ENCODE peak calls at places on chromosomes 11 and 22, in seven cellular contexts. R is IMR-90, N is mesendoderm, T is mesenchymal stem cell, P is H9, O is H1, E is trophoblast cell. K is an unnamed sample.

GRCh38 chr11:70707821-70708220 is 309.5 kb downstream of the CTTN start:
- DNase-seq in R (no peak), N (no peak), T (no peak), P (no peak), O (no peak), E (no peak), K (no peak)

GRCh38 chr11:113159967-113160621 is 154.3 kb upstream of the TTC12 start:
- DNase-seq in R (no peak), N (no peak), T (no peak), P (no peak), O (no peak), E (no peak), K (no peak)

GRCh38 chr11:29024386-29024785 is 916.2 kb downstream of the METTL15 start:
- DNase-seq in R (peak), N (no peak), T (no peak), P (no peak), O (no peak), E (no peak), K (no peak)

GRCh38 chr11:72781313-72782080 is 12.3 kb downstream of the STARD10 start:
- DNase-seq in R (no peak), N (peak), T (peak), P (peak), O (peak), E (peak), K (no peak)

GRCh38 chr11:72584293-72584921 is 89.8 kb downstream of the PDE2A start:
- DNase-seq in R (peak), N (peak), T (no peak), P (peak), O (peak), E (peak), K (no peak)

GRCh38 chr11:33668468-33668825 is 32.2 kb downstream of the C11orf91 start:
- DNase-seq in R (no peak), N (no peak), T (no peak), P (no peak), O (no peak), E (no peak), K (no peak)

GRCh38 chr22:25076281-25076680 is 123.4 kb upstream of the CRYBB3 start:
- DNase-seq in R (no peak), N (peak), T (no peak), P (no peak), O (no peak), E (no peak), K (no peak)

GRCh38 chr11:22510741-22511140 is 114.9 kb downstream of the FANCF start:
- DNase-seq in R (peak), N (no peak), T (no peak), P (no peak), O (no peak), E (peak), K (no peak)

GRCh38 chr11:104668797-104669463 is 229.3 kb downstream of the CASP12 start:
- DNase-seq in R (peak), N (peak), T (peak), P (no peak), O (no peak), E (peak), K (no peak)

GRCh38 chr11:111696556-111696955 is 69.6 kb downstream of the PPP2R1B start:
- DNase-seq in R (peak), N (no peak), T (peak), P (no peak), O (no peak), E (no peak), K (no peak)

GRCh38 chr22:46829140-46829891 is 66.9 kb downstream of the TBC1D22A start:
- DNase-seq in R (peak), N (peak), T (peak), P (no peak), O (peak), E (peak), K (no peak)

DNA sequence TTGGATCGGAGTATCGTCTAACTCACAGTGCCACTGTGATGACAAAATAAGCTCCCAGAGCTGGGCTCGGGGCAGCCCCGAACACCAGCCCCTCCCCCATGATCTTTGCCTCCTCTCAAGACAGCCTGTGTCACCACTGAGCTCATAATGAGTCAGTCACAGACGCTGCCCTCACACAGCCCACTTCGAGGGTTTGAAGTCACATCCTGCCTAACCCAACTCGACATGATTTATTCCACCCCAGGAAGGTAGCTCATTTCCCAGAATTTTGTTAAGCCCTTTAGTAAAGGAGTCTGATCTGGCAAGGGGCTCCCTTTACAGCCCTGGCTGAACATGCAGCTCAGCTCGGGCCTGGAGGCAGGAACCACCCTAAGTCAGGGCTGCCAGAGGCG is 22.8 kb downstream of the MYH9 start:
- DNase-seq in R (peak), N (peak), T (peak), P (no peak), O (no peak), E (peak), K (no peak)
- H2AK5ac ChIP-seq in R (peak), N (no peak), T (no peak), P (no peak), O (peak), E (no peak), K (peak)

GRCh38 chr11:86893235-86893634 is 62.0 kb downstream of the FZD4 start:
- DNase-seq in R (no peak), N (no peak), T (no peak), P (no peak), O (no peak), E (no peak), K (no peak)

GRCh38 chr11:86891020-86891419 is 64.2 kb downstream of the FZD4 start:
- DNase-seq in R (no peak), N (no peak), T (no peak), P (no peak), O (no peak), E (no peak), K (no peak)

GRCh38 chr11:86888978-86889341 is 66.2 kb downstream of the FZD4 start:
- DNase-seq in R (no peak), N (no peak), T (no peak), P (no peak), O (no peak), E (no peak), K (no peak)

DNA sequence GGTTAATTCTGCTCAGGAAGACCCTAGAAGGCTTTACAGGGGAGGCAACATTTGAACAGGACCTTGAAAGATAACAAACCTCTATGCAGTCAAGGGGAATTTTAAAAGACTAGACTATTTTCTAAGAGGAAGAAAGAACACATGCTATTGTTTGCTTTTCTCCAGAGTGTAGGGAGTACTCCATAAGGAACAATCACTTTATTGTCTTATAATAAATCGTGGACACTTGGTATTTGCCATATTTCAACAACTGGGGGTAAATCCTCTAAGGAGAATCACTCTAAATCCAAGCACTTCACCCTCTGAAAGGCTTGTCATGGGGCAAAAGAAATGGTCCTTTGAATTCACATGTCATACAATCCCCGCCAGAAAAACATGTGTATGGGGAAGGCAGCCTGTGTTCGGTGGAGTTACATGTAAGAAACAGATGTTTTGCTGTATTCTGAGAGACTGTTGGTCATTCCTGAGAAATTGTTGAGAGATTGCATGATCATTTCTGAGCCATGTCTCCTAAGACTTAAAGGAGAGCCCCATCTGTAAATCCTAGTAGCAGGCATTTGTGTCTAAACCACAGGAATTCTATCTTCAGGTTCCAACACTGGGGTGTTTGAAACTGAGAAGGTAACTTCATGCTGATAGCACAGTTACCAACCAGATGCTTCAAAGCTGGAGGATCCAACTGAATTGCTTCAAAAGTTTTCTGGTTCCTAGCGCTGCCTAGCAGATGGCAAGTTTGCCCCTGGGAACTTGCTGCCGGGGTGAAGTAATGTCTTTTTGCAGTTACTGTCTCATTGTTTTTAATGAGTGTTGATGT is 66.8 kb downstream of the FZD4 start:
- DNase-seq in R (peak), N (no peak), T (peak), P (no peak), O (no peak), E (peak), K (no peak)
- H3K4me2 ChIP-seq in R (peak), N (no peak), T (no peak), P (no peak), O (no peak), E (peak), K (no peak)

DNA sequence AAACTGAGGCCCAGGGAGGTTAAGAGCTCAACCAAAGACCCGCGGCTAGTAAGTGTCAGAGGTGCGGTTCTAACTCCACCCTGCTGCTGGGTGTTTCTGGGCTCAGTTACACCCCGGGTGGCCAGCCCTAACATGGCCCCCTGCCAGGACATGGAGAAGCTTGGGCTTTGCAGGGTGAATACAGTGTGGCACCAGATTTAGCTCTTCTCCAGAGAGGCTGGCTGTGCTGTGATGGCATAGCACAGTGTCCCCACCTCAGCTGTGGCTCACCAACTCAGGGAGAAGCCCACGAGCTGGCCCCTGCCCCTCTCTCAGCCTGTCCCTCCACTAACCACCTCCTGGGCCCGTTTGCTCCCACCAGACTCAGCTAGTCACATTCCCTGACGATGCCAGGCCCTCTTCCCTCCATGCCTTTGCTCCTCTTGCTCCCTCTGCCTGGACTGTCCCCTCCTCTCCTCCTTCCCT is 7.0 kb downstream of the UCP3 start:
- DNase-seq in R (no peak), N (no peak), T (no peak), P (no peak), O (no peak), E (no peak), K (no peak)
- H2AK5ac ChIP-seq in R (no peak), N (no peak), T (no peak), P (no peak), O (no peak), E (no peak), K (no peak)

GRCh38 chr11:76644591-76644990 is 26.0 kb downstream of the LRRC32 start:
- DNase-seq in R (no peak), N (peak), T (no peak), P (no peak), O (no peak), E (peak), K (no peak)
- H3K4me2 ChIP-seq in R (no peak), N (no peak), T (no peak), P (no peak), O (no peak), E (no peak), K (no peak)

DNA sequence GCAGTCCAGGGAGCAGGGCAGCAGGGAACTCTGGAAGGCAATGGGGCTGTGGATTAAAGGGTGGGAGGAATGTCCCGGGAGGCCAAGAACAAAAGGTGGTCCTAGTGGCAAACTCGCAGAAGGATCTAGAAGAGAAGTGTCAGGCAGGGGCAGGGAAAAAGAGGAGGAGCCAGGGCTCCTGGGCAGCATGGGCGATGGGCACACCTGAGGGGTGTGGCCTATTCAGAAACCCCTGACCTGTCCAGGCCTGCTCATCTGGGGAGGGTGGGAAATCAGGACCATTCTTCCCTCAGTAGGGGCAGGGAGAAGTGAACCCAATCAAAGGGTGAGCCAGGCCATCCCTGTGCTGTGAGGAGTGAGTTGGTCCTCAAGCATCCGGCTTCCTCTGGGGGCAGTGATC is 108.6 kb downstream of the TRIM29 start:
- DNase-seq in R (no peak), N (no peak), T (no peak), P (peak), O (peak), E (no peak), K (no peak)
- H2AK5ac ChIP-seq in R (no peak), N (no peak), T (no peak), P (no peak), O (no peak), E (no peak), K (peak)

DNA sequence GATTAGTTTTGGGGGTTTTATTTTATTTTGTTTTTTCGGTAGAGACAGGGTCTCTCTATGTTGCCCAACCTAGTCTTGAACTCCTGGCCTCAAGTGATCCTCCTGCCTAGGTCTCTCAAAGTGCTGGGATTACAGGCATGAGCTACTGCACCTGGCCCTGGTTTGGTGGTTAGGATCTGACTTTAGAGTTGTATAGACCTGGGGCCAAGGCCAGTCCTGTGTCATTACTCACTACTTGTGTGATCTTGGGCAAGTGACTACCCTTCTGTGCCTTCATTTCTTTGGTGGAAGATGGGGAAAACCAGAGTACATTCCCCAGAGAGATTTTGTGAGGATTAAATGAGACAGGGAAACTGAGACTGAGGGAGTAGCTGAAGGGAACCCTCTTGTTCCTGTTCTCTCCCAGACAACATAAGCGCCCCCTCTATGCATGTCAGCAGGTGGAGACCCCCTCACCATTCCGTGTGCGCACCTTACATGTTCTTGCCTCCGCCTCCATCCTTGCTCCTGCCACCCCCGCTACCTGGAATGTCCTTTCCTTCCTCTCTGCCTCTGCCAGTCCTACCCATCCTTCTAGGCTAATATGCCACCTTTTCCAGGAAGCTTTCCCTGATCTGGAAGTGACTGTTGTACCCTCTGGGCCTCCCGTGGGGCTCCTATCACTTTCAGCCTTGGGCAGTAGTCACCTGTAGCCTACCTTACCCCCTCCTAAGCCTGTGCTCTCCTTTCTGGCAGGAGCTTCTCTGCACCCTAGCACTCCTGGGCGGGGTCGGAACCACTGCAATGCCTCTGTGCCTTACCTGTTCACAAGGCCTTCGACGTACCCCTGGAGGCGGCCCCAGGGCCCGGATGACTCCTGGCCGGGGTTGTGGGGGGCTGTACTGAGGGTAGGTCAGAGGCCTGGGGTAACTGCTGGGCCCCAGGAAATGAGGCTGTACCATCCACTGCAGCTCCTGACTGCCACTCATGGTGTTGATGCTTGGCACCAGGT is 3.9 kb downstream of the FOSL1 start:
- DNase-seq in R (no peak), N (no peak), T (no peak), P (no peak), O (no peak), E (no peak), K (no peak)
- H3K4me2 ChIP-seq in R (peak), N (no peak), T (peak), P (no peak), O (no peak), E (no peak), K (no peak)

DNA sequence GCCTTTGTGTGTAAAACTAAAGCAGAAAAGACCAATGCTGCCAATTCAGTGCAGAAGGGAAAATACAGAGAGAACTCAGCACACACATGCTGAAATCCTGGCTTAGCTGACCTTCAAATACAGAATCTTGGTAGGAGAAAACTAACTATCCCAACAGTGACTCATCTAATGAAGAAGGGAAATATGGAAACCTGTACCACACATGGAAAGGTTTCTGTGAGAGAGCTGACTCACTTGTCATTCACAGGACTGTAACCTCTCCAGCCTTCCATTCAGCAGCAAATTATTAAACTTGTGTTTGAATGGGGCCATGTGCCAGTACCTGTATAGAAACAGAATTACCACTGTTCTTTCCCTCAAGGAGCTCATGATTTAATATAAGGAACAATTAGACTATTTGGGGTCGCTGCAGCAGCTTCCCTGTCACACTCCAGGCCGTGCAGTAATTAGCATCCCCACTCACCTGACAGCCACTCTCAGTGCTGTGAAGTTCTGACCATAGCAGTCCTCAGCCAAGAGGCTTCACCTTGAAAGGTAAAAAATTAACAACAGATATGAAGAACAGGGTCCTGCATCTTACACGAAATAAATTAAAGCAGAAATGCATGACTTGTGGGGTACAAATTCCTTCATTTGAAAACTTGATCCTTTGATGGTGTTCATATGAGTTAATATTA is 53.9 kb downstream of the MSANTD4 start:
- DNase-seq in R (peak), N (no peak), T (peak), P (no peak), O (no peak), E (no peak), K (no peak)
- H2AK5ac ChIP-seq in R (no peak), N (no peak), T (no peak), P (no peak), O (no peak), E (no peak), K (no peak)

DNA sequence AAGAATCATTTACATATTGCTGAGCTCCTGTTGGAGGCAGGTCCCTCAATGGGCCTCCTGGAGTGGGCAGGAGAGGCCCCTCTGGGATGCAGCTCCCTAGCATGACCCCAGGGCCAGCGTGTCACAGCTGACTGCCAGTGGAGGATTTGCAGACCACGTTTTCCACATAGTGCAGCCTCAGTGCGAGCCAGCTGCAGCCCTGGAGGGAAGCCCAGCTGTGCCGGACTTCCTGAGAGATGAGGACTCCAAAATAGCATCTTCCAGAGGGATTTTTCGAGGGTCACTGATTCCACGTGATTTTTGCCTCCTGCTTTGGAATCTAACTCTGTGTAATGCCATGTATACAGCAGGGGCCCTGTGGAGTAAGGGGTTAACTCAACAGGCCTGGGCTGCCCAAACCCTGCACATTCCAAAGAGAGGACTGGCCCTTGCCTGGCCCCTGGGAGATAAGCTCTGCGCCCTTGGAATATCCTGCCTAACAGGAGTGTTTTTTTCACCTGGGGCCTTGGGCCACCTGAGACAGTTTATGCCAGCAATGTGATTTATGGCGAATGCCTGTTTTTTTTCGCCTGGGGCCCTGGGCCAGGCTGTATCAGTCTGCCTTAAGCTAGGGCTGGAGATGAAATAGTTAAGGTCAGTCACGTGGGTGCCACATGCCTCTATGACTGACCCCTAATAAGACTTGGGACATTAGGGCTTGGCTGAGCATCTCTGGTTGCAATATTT is 47.4 kb downstream of the RPS6KA4 start:
- DNase-seq in R (peak), N (peak), T (peak), P (no peak), O (no peak), E (peak), K (no peak)
- H3K4me2 ChIP-seq in R (no peak), N (no peak), T (peak), P (no peak), O (no peak), E (peak), K (no peak)

GRCh38 chr11:125921042-125921441 is 16.7 kb downstream of the DDX25 start:
- DNase-seq in R (no peak), N (no peak), T (no peak), P (no peak), O (no peak), E (no peak), K (no peak)

GRCh38 chr11:125923633-125924032 is 19.3 kb downstream of the DDX25 start:
- DNase-seq in R (no peak), N (no peak), T (no peak), P (no peak), O (no peak), E (no peak), K (no peak)

GRCh38 chr11:125923012-125923579 is 18.8 kb downstream of the DDX25 start:
- DNase-seq in R (peak), N (peak), T (peak), P (peak), O (no peak), E (peak), K (peak)

GRCh38 chr11:125924384-125925007 is 20.2 kb downstream of the DDX25 start:
- DNase-seq in R (no peak), N (no peak), T (no peak), P (no peak), O (no peak), E (no peak), K (no peak)

DNA sequence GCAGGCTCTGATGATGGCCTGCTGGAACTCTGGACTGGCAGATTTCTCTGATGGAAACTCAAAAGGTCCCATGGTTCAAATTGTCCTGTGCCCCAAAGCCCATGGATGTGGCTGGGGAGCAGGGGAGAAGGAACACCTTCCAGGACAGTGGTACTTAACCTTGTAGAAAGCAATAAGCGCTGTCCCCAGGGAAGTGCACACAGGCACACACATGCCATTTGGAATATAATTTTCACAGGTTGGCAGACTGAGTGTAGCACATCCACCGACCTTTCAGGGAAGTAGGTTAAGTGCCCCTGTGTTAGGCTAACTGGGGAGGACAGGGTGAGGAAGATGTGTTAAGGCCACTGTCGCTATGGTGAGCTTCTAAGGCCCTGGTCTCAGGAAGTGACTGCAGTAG is 17.8 kb downstream of the DDX25 start:
- DNase-seq in R (no peak), N (no peak), T (no peak), P (no peak), O (no peak), E (no peak), K (no peak)
- H2AK5ac ChIP-seq in R (no peak), N (no peak), T (no peak), P (no peak), O (no peak), E (no peak), K (no peak)